ENCODE peak calls at places on chromosome 14, in five cellular contexts. One of them, this sample, is unnamed. For H3K4me1, the result is how much of the 10 kb centered on the place peaks cover.

GRCh38 chr14:84546236-84546635 is 983.7 kb upstream of the FLRT2 start:
- DNase-seq in Caco-2: no peak
- DNase-seq in astrocyte: no peak
- DNase-seq in left ventricle myocardium inferior: no peak
- DNase-seq in A549: no peak
- DNase-seq in this sample: no peak

GRCh38 chr14:92135269-92135668 is 13.5 kb downstream of the CPSF2 start:
- DNase-seq in A549: peak
- DNase-seq in left ventricle myocardium inferior: no peak
- DNase-seq in Caco-2: no peak
- DNase-seq in astrocyte: peak
- DNase-seq in this sample: no peak

GRCh38 chr14:52922656-52923055 is 28.2 kb downstream of the FERMT2 start:
- DNase-seq in A549: no peak
- DNase-seq in Caco-2: no peak
- DNase-seq in left ventricle myocardium inferior: no peak
- DNase-seq in astrocyte: peak
- DNase-seq in this sample: no peak

GRCh38 chr14:101360045-101360931 is 201.0 kb upstream of the DIO3 start:
- DNase-seq in Caco-2: no peak
- DNase-seq in A549: no peak
- DNase-seq in astrocyte: no peak
- DNase-seq in left ventricle myocardium inferior: peak
- DNase-seq in this sample: peak

GRCh38 chr14:85531594-85532391 is 1.8 kb downstream of the FLRT2 start:
- DNase-seq in left ventricle myocardium inferior: peak
- DNase-seq in astrocyte: peak
- DNase-seq in A549: peak
- DNase-seq in Caco-2: no peak
- DNase-seq in this sample: peak

GRCh38 chr14:58944226-58944769 is 244.2 kb upstream of the DAAM1 start:
- DNase-seq in A549: peak
- DNase-seq in left ventricle myocardium inferior: no peak
- DNase-seq in Caco-2: peak
- DNase-seq in astrocyte: no peak
- DNase-seq in this sample: no peak

GRCh38 chr14:65933400-65934068 is 521.0 kb downstream of the FUT8 start:
- DNase-seq in Caco-2: no peak
- DNase-seq in astrocyte: no peak
- DNase-seq in left ventricle myocardium inferior: peak
- DNase-seq in A549: no peak
- DNase-seq in this sample: no peak

GRCh38 chr14:54446201-54446693 is 5.1 kb upstream of the CNIH1 start:
- DNase-seq in A549: no peak
- DNase-seq in left ventricle myocardium inferior: no peak
- DNase-seq in astrocyte: peak
- DNase-seq in Caco-2: no peak
- DNase-seq in this sample: no peak

GRCh38 chr14:53338192-53338591 is 185.1 kb upstream of the DDHD1 start:
- DNase-seq in astrocyte: peak
- DNase-seq in Caco-2: no peak
- DNase-seq in A549: no peak
- DNase-seq in left ventricle myocardium inferior: no peak
- DNase-seq in this sample: no peak

GRCh38 chr14:77037886-77038511 is 9.5 kb upstream of the IRF2BPL start:
- DNase-seq in A549: no peak
- DNase-seq in astrocyte: peak
- DNase-seq in left ventricle myocardium inferior: no peak
- DNase-seq in Caco-2: no peak
- DNase-seq in this sample: peak

GRCh38 chr14:75689012-75689411 is 28.0 kb downstream of the TTLL5 start:
- DNase-seq in astrocyte: peak
- DNase-seq in Caco-2: no peak
- DNase-seq in A549: no peak
- DNase-seq in left ventricle myocardium inferior: peak
- DNase-seq in this sample: no peak

GRCh38 chr14:96663076-96663475 is 134.1 kb upstream of the VRK1 start:
- DNase-seq in astrocyte: no peak
- DNase-seq in A549: no peak
- DNase-seq in Caco-2: no peak
- DNase-seq in left ventricle myocardium inferior: no peak
- DNase-seq in this sample: no peak

GRCh38 chr14:20855652-20856291 is 35.4 kb upstream of the RNASE3 start:
- DNase-seq in astrocyte: peak
- DNase-seq in Caco-2: peak
- DNase-seq in left ventricle myocardium inferior: peak
- DNase-seq in A549: peak
- DNase-seq in this sample: no peak

GRCh38 chr14:61608245-61609142 is 86.8 kb upstream of the HIF1A start:
- DNase-seq in Caco-2: no peak
- DNase-seq in A549: no peak
- DNase-seq in astrocyte: peak
- DNase-seq in left ventricle myocardium inferior: no peak
- DNase-seq in this sample: no peak

GRCh38 chr14:72715215-72715909 is 178.5 kb downstream of the DPF3 start:
- DNase-seq in left ventricle myocardium inferior: peak
- DNase-seq in Caco-2: no peak
- DNase-seq in A549: no peak
- DNase-seq in astrocyte: no peak
- DNase-seq in this sample: no peak

GRCh38 chr14:61992139-61992538 is 229.9 kb downstream of the SNAPC1 start:
- DNase-seq in Caco-2: no peak
- DNase-seq in left ventricle myocardium inferior: no peak
- DNase-seq in A549: no peak
- DNase-seq in astrocyte: no peak
- DNase-seq in this sample: no peak

GRCh38 chr14:37889087-37889486 is 293.7 kb downstream of the TTC6 start:
- DNase-seq in A549: no peak
- DNase-seq in Caco-2: no peak
- DNase-seq in left ventricle myocardium inferior: peak
- DNase-seq in astrocyte: no peak
- DNase-seq in this sample: no peak

GRCh38 chr14:63078606-63079005 is 33.3 kb upstream of the KCNH5 start:
- DNase-seq in A549: no peak
- DNase-seq in Caco-2: no peak
- DNase-seq in astrocyte: no peak
- DNase-seq in left ventricle myocardium inferior: no peak
- DNase-seq in this sample: no peak

GRCh38 chr14:77967110-77967509 is 167.2 kb downstream of the ADCK1 start:
- DNase-seq in left ventricle myocardium inferior: no peak
- DNase-seq in Caco-2: no peak
- DNase-seq in A549: no peak
- DNase-seq in astrocyte: no peak
- DNase-seq in this sample: no peak

GRCh38 chr14:28952161-28952560 is 185.6 kb downstream of the FOXG1 start:
- DNase-seq in A549: no peak
- DNase-seq in left ventricle myocardium inferior: no peak
- DNase-seq in astrocyte: no peak
- DNase-seq in Caco-2: no peak
- DNase-seq in this sample: no peak

GRCh38 chr14:93081875-93082570 is 33.7 kb downstream of the ITPK1 start:
- DNase-seq in left ventricle myocardium inferior: no peak
- DNase-seq in A549: no peak
- DNase-seq in astrocyte: no peak
- DNase-seq in Caco-2: no peak
- DNase-seq in this sample: no peak

GRCh38 chr14:71410578-71411279 is 503.5 kb downstream of the PCNX1 start:
- DNase-seq in astrocyte: no peak
- DNase-seq in left ventricle myocardium inferior: no peak
- DNase-seq in A549: no peak
- DNase-seq in Caco-2: no peak
- DNase-seq in this sample: no peak

GRCh38 chr14:92686763-92687427 is 61.5 kb downstream of the LGMN start:
- DNase-seq in Caco-2: no peak
- DNase-seq in A549: peak
- DNase-seq in left ventricle myocardium inferior: peak
- DNase-seq in astrocyte: peak
- DNase-seq in this sample: no peak

GRCh38 chr14:102883028-102883953 is 39.2 kb upstream of the AMN start:
- DNase-seq in left ventricle myocardium inferior: no peak
- DNase-seq in astrocyte: no peak
- DNase-seq in A549: no peak
- DNase-seq in Caco-2: no peak
- DNase-seq in this sample: no peak

GRCh38 chr14:32657081-32657480 is 281.6 kb upstream of the NPAS3 start:
- DNase-seq in astrocyte: peak
- DNase-seq in left ventricle myocardium inferior: no peak
- DNase-seq in Caco-2: no peak
- DNase-seq in A549: peak
- DNase-seq in this sample: no peak

GRCh38 chr14:54117401-54117800 is 160.8 kb upstream of the BMP4 start:
- DNase-seq in left ventricle myocardium inferior: no peak
- DNase-seq in A549: no peak
- DNase-seq in Caco-2: no peak
- DNase-seq in astrocyte: no peak
- DNase-seq in this sample: no peak

GRCh38 chr14:21714318-21714929 is 40.8 kb upstream of the OR4E1 start:
- DNase-seq in astrocyte: no peak
- DNase-seq in Caco-2: no peak
- DNase-seq in left ventricle myocardium inferior: no peak
- DNase-seq in A549: no peak
- DNase-seq in this sample: no peak

GRCh38 chr14:97159124-97159523 is 361.9 kb downstream of the VRK1 start:
- DNase-seq in A549: no peak
- DNase-seq in Caco-2: no peak
- DNase-seq in left ventricle myocardium inferior: no peak
- DNase-seq in astrocyte: no peak
- DNase-seq in this sample: no peak

GRCh38 chr14:25988536-25988935 is 609.3 kb downstream of the NOVA1 start:
- DNase-seq in A549: no peak
- DNase-seq in Caco-2: no peak
- DNase-seq in astrocyte: no peak
- DNase-seq in left ventricle myocardium inferior: no peak
- DNase-seq in this sample: no peak

GRCh38 chr14:69713127-69713800 is 53.7 kb upstream of the SRSF5 start:
- DNase-seq in left ventricle myocardium inferior: no peak
- DNase-seq in astrocyte: no peak
- DNase-seq in Caco-2: no peak
- DNase-seq in A549: no peak
- DNase-seq in this sample: no peak
- H3K4me1 ChIP-seq in left ventricle myocardium inferior: half or more
- H3K4me1 ChIP-seq in astrocyte: under half
- H3K4me1 ChIP-seq in Caco-2: under half
- H3K4me1 ChIP-seq in A549: under half
- H3K4me1 ChIP-seq in this sample: half or more

GRCh38 chr14:22865424-22866215 is 5.9 kb upstream of the LRP10 start:
- DNase-seq in left ventricle myocardium inferior: no peak
- DNase-seq in astrocyte: no peak
- DNase-seq in A549: no peak
- DNase-seq in Caco-2: no peak
- DNase-seq in this sample: no peak
- TF ChIP-seq CTCF in left ventricle myocardium inferior: no peak
- TF ChIP-seq CTCF in astrocyte: no peak
- TF ChIP-seq CTCF in A549: no peak
- TF ChIP-seq CTCF in Caco-2: no peak
- TF ChIP-seq CTCF in this sample: no peak

GRCh38 chr14:104209985-104210520 is 71.7 kb downstream of the KIF26A start:
- DNase-seq in left ventricle myocardium inferior: no peak
- DNase-seq in astrocyte: no peak
- DNase-seq in Caco-2: no peak
- DNase-seq in A549: no peak
- DNase-seq in this sample: no peak
- H3K4me1 ChIP-seq in left ventricle myocardium inferior: under half
- H3K4me1 ChIP-seq in astrocyte: under half
- H3K4me1 ChIP-seq in Caco-2: under half
- H3K4me1 ChIP-seq in A549: under half
- H3K4me1 ChIP-seq in this sample: under half

DNA sequence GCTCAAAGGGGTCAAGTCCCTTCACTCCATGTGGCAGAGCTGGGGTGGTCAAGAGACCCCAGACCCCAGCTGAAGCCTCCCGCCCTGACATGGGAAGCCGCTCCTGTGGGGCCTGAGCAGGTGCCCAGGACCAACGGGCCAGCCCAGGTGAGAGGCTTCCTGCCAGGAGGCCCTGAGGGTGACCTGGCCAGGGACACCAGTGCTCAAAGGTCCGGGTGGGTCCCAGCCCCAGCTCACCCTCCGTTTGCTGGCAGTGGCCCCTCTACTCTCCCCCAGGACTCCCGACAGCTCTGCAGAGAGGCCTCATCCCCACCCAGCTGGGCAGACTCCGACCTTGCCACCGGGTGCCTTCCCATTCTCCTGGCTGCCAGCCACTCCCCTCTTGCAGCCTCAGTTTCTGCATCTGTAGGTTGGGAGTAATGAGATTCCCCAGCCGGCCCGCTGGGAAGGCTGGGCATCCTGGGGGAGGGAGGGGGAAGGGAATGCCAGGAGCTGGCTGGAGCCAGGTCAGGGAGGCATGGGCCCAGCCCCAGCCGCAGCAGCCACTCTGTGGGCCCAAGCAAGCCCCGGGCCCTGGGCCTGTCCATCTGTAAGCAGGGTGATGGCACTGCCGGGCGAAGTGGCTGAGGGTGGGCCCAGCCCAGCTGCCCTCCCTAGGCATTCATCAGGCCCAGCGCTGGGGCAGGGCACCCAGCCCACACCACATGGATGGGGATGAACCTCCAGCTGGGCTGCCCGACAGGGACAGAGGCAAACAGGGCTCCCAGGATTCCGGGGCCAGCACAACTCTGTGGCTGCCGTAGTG is 10.3 kb upstream of the INF2 start:
- DNase-seq in astrocyte: no peak
- DNase-seq in left ventricle myocardium inferior: peak
- DNase-seq in Caco-2: no peak
- DNase-seq in A549: no peak
- DNase-seq in this sample: no peak
- TF ChIP-seq CTCF in astrocyte: no peak
- TF ChIP-seq CTCF in left ventricle myocardium inferior: no peak
- TF ChIP-seq CTCF in Caco-2: no peak
- TF ChIP-seq CTCF in A549: no peak
- TF ChIP-seq CTCF in this sample: no peak

GRCh38 chr14:50062438-50063039 is 53.8 kb downstream of the VCPKMT start:
- DNase-seq in left ventricle myocardium inferior: no peak
- DNase-seq in A549: peak
- DNase-seq in Caco-2: peak
- DNase-seq in astrocyte: peak
- DNase-seq in this sample: no peak
- H3K4me1 ChIP-seq in left ventricle myocardium inferior: under half
- H3K4me1 ChIP-seq in A549: under half
- H3K4me1 ChIP-seq in Caco-2: half or more
- H3K4me1 ChIP-seq in astrocyte: under half
- H3K4me1 ChIP-seq in this sample: under half

This sample was measured in vagina.